ENCODE peak calls at places on chromosomes 5 and 9, in five cellular contexts. O is WTC11, X is HepG2, V is H1, W is GM23338. B is an unnamed sample.

GRCh38 chr5:180156141-180156540 is 52.9 kb downstream of the RASGEF1C start:
- DNase-seq in O (peak), X (no peak), V (no peak), W (peak), B (no peak)

GRCh38 chr5:120062515-120062917 is 401.6 kb upstream of the PRR16 start:
- DNase-seq in O (no peak), X (no peak), V (no peak), W (peak), B (no peak)

GRCh38 chr9:87167616-87168015 is 220.3 kb upstream of the GAS1 start:
- DNase-seq in O (no peak), X (no peak), V (no peak), W (no peak), B (no peak)

GRCh38 chr5:151029179-151029855 is 8.9 kb downstream of the GPX3 start:
- DNase-seq in O (no peak), X (no peak), V (no peak), W (no peak), B (no peak)

GRCh38 chr5:95080026-95080425 is 204.9 kb downstream of the MCTP1 start:
- DNase-seq in O (no peak), X (no peak), V (no peak), W (no peak), B (no peak)

GRCh38 chr5:119161430-119161829 is 90.5 kb downstream of the DMXL1 start:
- DNase-seq in O (no peak), X (no peak), V (no peak), W (no peak), B (no peak)

GRCh38 chr5:862367-863243 is 11.8 kb upstream of the ZDHHC11 start:
- DNase-seq in O (no peak), X (no peak), V (no peak), W (no peak), B (no peak)

GRCh38 chr9:128355451-128355850 is 15.1 kb downstream of the SLC27A4 start:
- DNase-seq in O (no peak), X (no peak), V (no peak), W (no peak), B (no peak)

GRCh38 chr9:138098116-138098907 is 220.7 kb downstream of the CACNA1B start:
- DNase-seq in O (no peak), X (no peak), V (no peak), W (no peak), B (no peak)

GRCh38 chr5:82351754-82352145 is 73.6 kb upstream of the RPS23 start:
- DNase-seq in O (no peak), X (peak), V (no peak), W (peak), B (no peak)

GRCh38 chr5:1159774-1160406 is 41.5 kb upstream of the SLC6A19 start:
- DNase-seq in O (no peak), X (no peak), V (no peak), W (no peak), B (no peak)

GRCh38 chr9:95581900-95582299 is 65.1 kb upstream of the PTCH1 start:
- DNase-seq in O (no peak), X (no peak), V (no peak), W (peak), B (no peak)

GRCh38 chr5:148858547-148858946 is 32.1 kb downstream of the ADRB2 start:
- DNase-seq in O (no peak), X (no peak), V (no peak), W (no peak), B (no peak)

GRCh38 chr9:113620377-113621161 is 157.0 kb downstream of the RGS3 start:
- DNase-seq in O (no peak), X (peak), V (peak), W (peak), B (no peak)

GRCh38 chr9:3893519-3893918 is 367.7 kb upstream of the RFX3 start:
- DNase-seq in O (no peak), X (no peak), V (no peak), W (peak), B (no peak)

DNA sequence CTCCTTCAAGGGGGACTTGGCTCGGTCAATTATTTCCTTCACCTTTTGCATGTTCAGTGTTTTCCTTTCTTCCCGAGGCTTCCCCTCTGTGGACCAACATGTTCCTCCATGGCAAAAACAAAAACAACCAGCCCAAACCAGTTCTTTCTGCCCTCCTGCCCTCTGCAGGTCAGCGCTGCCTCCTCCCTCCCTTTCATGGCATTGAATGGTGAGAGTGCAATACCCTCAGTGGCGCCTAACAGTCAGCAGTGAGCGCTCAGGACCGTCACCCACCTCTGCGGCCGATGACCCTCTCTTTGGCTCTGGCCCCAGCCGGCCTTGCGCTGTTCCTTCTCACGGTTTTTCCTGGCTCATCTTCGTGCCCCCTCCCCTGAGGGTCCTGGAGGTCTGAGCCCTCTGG is 34.4 kb upstream of the GNE start:
- DNase-seq in O (peak), X (no peak), V (no peak), W (peak), B (no peak)
- TF ChIP-seq CREB1 in O (no peak), X (no peak), V (no peak), W (no peak), B (no peak)

DNA sequence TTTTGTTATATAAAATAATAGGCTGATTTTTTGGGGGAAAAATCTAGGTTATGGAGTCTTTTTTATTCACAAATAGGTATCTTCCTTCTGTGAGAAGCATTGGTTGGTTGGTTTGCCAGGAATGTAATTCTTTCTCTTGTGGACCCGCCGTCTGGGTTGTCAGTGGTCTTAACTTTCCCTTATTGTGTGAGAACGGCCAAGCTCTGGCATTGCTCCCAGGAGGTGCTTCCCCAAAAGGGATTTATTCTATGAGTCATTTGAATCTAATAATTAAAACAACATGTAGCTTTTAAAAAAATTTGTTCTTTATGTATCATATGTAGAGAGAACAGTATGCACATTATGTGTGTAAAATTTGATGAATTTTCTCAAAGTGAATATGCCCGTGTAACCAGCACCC is 114.4 kb downstream of the MAST4 start:
- DNase-seq in O (no peak), X (no peak), V (no peak), W (no peak), B (no peak)
- TF ChIP-seq CREB1 in O (no peak), X (no peak), V (no peak), W (no peak), B (no peak)

GRCh38 chr5:116439891-116440290 is 134.7 kb downstream of the SEMA6A start:
- DNase-seq in O (no peak), X (no peak), V (no peak), W (no peak), B (no peak)

GRCh38 chr5:116441223-116441622 is 133.4 kb downstream of the SEMA6A start:
- DNase-seq in O (no peak), X (no peak), V (no peak), W (peak), B (no peak)

GRCh38 chr5:116442095-116442534 is 132.5 kb downstream of the SEMA6A start:
- DNase-seq in O (no peak), X (no peak), V (no peak), W (peak), B (no peak)

GRCh38 chr5:116438979-116439554 is 135.6 kb downstream of the SEMA6A start:
- DNase-seq in O (no peak), X (no peak), V (no peak), W (no peak), B (no peak)

GRCh38 chr5:116440329-116440895 is 134.2 kb downstream of the SEMA6A start:
- DNase-seq in O (no peak), X (no peak), V (no peak), W (no peak), B (no peak)
- TF ChIP-seq CREB1 in O (no peak), X (no peak), V (no peak), W (no peak), B (no peak)

GRCh38 chr5:127960126-127960744 is 123.3 kb upstream of the SLC12A2 start:
- DNase-seq in O (no peak), X (no peak), V (no peak), W (no peak), B (no peak)
- TF ChIP-seq CREB1 in O (no peak), X (no peak), V (no peak), W (no peak), B (no peak)

GRCh38 chr5:139636975-139637408 is 11.2 kb upstream of the CXXC5 start:
- DNase-seq in O (no peak), X (no peak), V (no peak), W (no peak), B (peak)
- TF ChIP-seq CREB1 in O (no peak), X (no peak), V (no peak), W (no peak), B (no peak)

DNA sequence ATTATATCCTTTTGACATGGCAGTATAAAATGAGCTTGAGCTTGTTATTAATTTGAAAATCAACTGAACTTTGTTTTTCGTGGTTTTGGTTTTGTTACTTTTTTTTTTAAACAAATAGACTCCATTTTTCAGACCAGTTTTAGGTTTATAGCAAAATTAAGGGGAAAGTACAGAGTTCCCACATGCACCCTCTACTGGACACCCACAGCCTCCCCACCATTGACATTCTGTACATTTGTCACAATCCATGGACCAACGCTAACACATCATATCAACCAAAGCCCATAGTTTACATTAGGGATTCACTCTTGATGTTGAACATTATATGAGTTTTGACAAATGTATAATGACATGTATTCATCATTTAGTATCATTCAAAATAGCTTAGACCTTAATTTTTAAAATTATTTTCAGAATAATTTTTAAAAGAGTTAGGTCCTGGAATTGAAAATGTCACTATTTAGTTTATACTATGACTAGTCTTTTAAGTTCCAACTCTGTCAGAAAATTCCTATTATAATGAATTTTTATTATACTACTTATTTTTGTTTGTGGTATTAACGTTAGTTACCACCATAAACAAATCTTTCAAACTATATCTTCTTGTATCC is 35.3 kb upstream of the JMY start:
- DNase-seq in O (no peak), X (peak), V (no peak), W (no peak), B (no peak)
- TF ChIP-seq CREB1 in O (no peak), X (no peak), V (no peak), W (no peak), B (no peak)

GRCh38 chr5:139273322-139273571 is 20.3 kb upstream of the MATR3 start:
- DNase-seq in O (no peak), X (peak), V (no peak), W (peak), B (no peak)

GRCh38 chr5:139272471-139273321 is 20.8 kb upstream of the MATR3 start:
- DNase-seq in O (no peak), X (peak), V (no peak), W (no peak), B (no peak)

GRCh38 chr5:139273572-139274264 is 19.8 kb upstream of the MATR3 start:
- DNase-seq in O (peak), X (peak), V (peak), W (peak), B (peak)

GRCh38 chr5:139268364-139269202 is 25.0 kb upstream of the MATR3 start:
- DNase-seq in O (no peak), X (no peak), V (no peak), W (no peak), B (no peak)

GRCh38 chr5:139271201-139272027 is 22.1 kb upstream of the MATR3 start:
- DNase-seq in O (no peak), X (peak), V (no peak), W (no peak), B (no peak)
- TF ChIP-seq CREB1 in O (no peak), X (no peak), V (no peak), W (no peak), B (no peak)

GRCh38 chr9:109072133-109072692 is 47.5 kb downstream of the TMEM245 start:
- DNase-seq in O (no peak), X (peak), V (no peak), W (no peak), B (no peak)
- TF ChIP-seq CREB1 in O (no peak), X (no peak), V (no peak), W (no peak), B (no peak)

GRCh38 chr5:176630681-176631222 is 277 bp downstream of the EIF4E1B start:
- DNase-seq in O (no peak), X (no peak), V (no peak), W (no peak), B (no peak)

GRCh38 chr5:176627582-176627981 is 2.8 kb downstream of the SNCB start:
- DNase-seq in O (no peak), X (no peak), V (no peak), W (no peak), B (no peak)

GRCh38 chr5:176629853-176630680 is at the start of the genes EIF4E1B and SNCB:
- DNase-seq in O (peak), X (no peak), V (no peak), W (peak), B (no peak)

GRCh38 chr5:176628406-176629228 is 1.7 kb downstream of the SNCB start:
- DNase-seq in O (no peak), X (no peak), V (no peak), W (no peak), B (no peak)

GRCh38 chr5:176629317-176629852 is 949 bp downstream of the SNCB start:
- DNase-seq in O (no peak), X (no peak), V (no peak), W (no peak), B (no peak)
- TF ChIP-seq CREB1 in O (no peak), X (no peak), V (no peak), W (no peak), B (no peak)

DNA sequence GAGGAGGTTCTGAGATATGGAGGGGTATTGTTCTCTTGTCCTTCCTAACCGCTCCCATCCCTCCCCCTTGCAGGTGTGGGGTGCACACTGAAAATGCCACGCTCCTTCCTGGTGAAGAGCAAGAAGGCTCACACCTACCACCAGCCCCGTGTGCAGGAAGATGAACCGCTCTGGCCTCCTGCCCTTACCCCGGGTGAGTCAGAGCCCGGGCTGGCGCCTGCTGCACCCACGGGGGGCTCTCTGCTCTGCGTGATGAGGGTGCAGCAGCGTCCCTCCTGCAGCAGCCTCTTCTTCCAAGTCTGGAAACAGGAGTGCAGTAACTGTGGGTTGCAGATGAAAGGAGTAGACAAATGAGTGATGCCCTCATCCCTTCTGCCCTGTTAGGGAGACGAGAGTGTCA is 8.1 kb downstream of the GFI1B start:
- DNase-seq in O (no peak), X (no peak), V (no peak), W (no peak), B (no peak)
- TF ChIP-seq CREB1 in O (no peak), X (no peak), V (no peak), W (no peak), B (no peak)

B was measured in GM12878.